ENCODE peak calls at places on chromosomes 5 and 9, in five cellular contexts. H is GM13976, S is endothelial cell, V is GM06990, Z is ovary. C is an unnamed sample.

GRCh38 chr9:97067490-97067889 is 28.5 kb upstream of the CTSV start:
- DNase-seq in H (no peak), S (no peak), V (no peak), Z (no peak), C (no peak)

GRCh38 chr5:158133369-158133768 is 274.4 kb upstream of the CLINT1 start:
- DNase-seq in H (no peak), S (no peak), V (no peak), Z (no peak), C (no peak)

GRCh38 chr9:21684231-21684630 is 118.2 kb upstream of the MTAP start:
- DNase-seq in H (no peak), S (no peak), V (no peak), Z (no peak), C (no peak)

GRCh38 chr5:33008751-33009418 is 297.8 kb downstream of the NPR3 start:
- DNase-seq in H (no peak), S (no peak), V (no peak), Z (no peak), C (no peak)

GRCh38 chr5:128877476-128877875 is 87.8 kb upstream of the SLC27A6 start:
- DNase-seq in H (no peak), S (no peak), V (no peak), Z (no peak), C (no peak)

GRCh38 chr5:140608730-140609520 is 24.1 kb downstream of the CD14 start:
- DNase-seq in H (no peak), S (no peak), V (no peak), Z (no peak), C (no peak)

GRCh38 chr5:44943637-44944036 is 134.9 kb downstream of the MRPS30 start:
- DNase-seq in H (no peak), S (no peak), V (no peak), Z (no peak), C (no peak)

GRCh38 chr5:10288600-10289213 is 19.0 kb downstream of the CMBL start:
- DNase-seq in H (peak), S (no peak), V (peak), Z (peak), C (no peak)

GRCh38 chr5:153517105-153517700 is 26.7 kb downstream of the GRIA1 start:
- DNase-seq in H (no peak), S (no peak), V (no peak), Z (no peak), C (no peak)

GRCh38 chr5:172106511-172107356 is 81.3 kb downstream of the STK10 start:
- DNase-seq in H (peak), S (peak), V (peak), Z (peak), C (peak)

GRCh38 chr9:137451976-137452760 is 7.0 kb downstream of the NSMF start:
- DNase-seq in H (no peak), S (no peak), V (peak), Z (peak), C (peak)

GRCh38 chr9:17699615-17700315 is 120.9 kb downstream of the SH3GL2 start:
- DNase-seq in H (no peak), S (no peak), V (no peak), Z (no peak), C (no peak)

GRCh38 chr5:172932313-172933017 is 26.8 kb upstream of the RPL26L1 start:
- DNase-seq in H (peak), S (peak), V (peak), Z (peak), C (peak)

GRCh38 chr5:120767171-120767820 is 303.2 kb downstream of the PRR16 start:
- DNase-seq in H (no peak), S (no peak), V (no peak), Z (no peak), C (no peak)

GRCh38 chr5:126462239-126463014 is 39.2 kb downstream of the GRAMD2B start:
- DNase-seq in H (peak), S (no peak), V (no peak), Z (peak), C (no peak)

GRCh38 chr9:34896112-34896511 is 62.0 kb upstream of the PHF24 start:
- DNase-seq in H (no peak), S (no peak), V (no peak), Z (no peak), C (no peak)

GRCh38 chr9:35056571-35057270 is 15.7 kb downstream of the VCP start:
- DNase-seq in H (no peak), S (no peak), V (no peak), Z (no peak), C (no peak)

GRCh38 chr5:56735845-56736641 is 79.3 kb upstream of the MAP3K1 start:
- DNase-seq in H (no peak), S (no peak), V (peak), Z (no peak), C (no peak)

GRCh38 chr5:82419559-82420332 is 141.6 kb upstream of the RPS23 start:
- DNase-seq in H (no peak), S (no peak), V (no peak), Z (no peak), C (no peak)

GRCh38 chr5:82422751-82423181 is 144.6 kb upstream of the RPS23 start:
- DNase-seq in H (no peak), S (no peak), V (no peak), Z (peak), C (no peak)

GRCh38 chr5:82418608-82418950 is 140.4 kb upstream of the RPS23 start:
- DNase-seq in H (no peak), S (no peak), V (no peak), Z (no peak), C (no peak)

GRCh38 chr5:82422001-82422740 is 144.0 kb upstream of the RPS23 start:
- DNase-seq in H (no peak), S (no peak), V (no peak), Z (no peak), C (no peak)

DNA sequence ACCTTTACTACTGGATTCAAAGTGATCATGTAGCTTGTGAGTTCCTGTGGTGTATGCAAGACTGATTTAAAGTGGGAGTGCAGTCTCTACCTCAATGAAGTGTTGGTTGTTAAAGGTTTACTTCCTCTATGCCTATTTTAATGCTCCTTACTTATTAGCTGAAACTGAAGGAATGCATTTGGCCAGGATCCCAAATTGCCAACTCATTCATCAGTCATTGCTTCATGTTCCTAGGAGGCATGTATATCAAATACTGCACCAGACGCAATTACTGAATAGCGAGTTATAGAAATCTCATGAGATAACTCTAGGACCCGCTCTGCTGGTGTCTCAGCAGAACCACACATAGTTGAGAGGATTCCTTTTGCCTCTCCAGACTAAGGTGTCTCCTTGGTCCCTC is 143.0 kb upstream of the RPS23 start:
- DNase-seq in H (no peak), S (no peak), V (no peak), Z (no peak), C (no peak)
- TF ChIP-seq CTCF in H (no peak), S (no peak), V (no peak), Z (no peak), C (no peak)

DNA sequence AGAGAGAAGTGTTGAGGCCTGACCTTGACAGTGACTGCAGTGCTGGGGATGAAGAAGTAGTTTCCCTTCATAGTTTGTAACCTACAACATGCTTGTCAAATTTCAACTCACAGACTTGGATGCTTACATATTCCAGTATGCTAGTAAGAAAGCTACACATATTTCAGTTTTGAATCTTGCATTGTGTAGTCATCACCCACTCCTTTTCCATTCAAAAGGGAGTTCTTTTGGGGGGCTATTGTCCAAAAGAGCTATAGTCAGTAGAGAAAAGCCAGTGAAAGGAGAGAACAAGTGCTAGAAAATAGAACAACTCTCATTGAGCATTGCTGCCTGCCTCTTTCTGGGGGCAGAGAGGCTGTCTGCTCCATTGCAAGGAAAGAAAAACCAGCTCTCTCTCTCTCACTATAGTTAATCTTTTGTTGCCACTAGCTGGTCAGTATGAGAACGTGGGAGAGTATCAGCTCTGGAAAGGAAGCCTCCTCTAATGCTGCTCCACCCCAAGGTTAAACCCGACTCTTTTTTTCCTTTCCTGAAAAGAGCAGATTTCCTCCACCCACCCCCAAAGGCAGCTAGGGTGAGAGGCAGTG is 7.3 kb downstream of the ASTN2 start:
- DNase-seq in H (no peak), S (no peak), V (no peak), Z (no peak), C (no peak)
- TF ChIP-seq CTCF in H (no peak), S (no peak), V (no peak), Z (no peak), C (no peak)

GRCh38 chr9:128298535-128299482 is 22.7 kb downstream of the SWI5 start:
- DNase-seq in H (no peak), S (no peak), V (no peak), Z (no peak), C (no peak)

GRCh38 chr9:128304971-128305288 is 17.3 kb downstream of the TRUB2 start:
- DNase-seq in H (no peak), S (no peak), V (no peak), Z (no peak), C (no peak)

GRCh38 chr9:128309551-128309950 is 12.7 kb downstream of the TRUB2 start:
- DNase-seq in H (no peak), S (no peak), V (no peak), Z (no peak), C (no peak)

DNA sequence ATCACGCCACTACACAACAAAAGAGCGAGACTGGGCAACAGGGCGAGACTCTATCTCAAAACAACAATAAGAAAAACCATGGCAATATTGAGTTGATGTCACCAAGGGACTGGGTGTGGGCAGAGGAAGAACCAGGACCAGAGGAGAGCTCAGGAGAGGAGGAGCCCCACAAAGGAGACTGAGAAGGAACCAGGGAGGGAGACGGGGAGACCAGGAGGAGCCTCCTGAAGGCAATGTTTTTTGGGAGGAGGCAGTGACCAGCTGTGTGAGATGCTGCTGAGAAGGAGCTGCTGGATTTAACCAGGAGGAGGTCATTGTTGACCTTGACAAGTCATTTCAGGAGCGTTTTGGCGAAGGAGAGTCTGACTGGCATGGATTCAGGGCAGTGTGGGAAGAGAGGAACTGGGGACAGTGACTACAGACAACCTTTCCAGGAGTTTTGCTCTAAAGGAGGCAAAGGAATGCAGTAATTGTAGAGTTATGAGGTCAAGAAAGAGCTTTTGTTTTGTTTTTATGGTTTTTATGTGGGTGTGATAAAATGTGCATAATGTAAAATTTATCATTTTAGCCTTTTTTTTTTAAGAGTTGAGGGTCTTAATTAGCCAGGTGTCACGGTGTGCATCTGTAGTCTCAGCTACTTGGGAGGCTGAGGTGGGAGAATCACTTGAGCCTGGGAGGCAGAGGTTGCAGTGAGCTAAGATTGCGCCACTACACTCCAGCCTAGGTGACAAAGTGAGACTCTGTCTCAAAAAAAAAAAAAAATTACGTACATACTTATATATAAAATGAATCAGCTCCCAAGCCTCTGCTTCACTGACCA is 17.9 kb downstream of the TRUB2 start:
- DNase-seq in H (no peak), S (no peak), V (no peak), Z (no peak), C (no peak)
- TF ChIP-seq CTCF in H (no peak), S (no peak), V (no peak), Z (no peak), C (no peak)

DNA sequence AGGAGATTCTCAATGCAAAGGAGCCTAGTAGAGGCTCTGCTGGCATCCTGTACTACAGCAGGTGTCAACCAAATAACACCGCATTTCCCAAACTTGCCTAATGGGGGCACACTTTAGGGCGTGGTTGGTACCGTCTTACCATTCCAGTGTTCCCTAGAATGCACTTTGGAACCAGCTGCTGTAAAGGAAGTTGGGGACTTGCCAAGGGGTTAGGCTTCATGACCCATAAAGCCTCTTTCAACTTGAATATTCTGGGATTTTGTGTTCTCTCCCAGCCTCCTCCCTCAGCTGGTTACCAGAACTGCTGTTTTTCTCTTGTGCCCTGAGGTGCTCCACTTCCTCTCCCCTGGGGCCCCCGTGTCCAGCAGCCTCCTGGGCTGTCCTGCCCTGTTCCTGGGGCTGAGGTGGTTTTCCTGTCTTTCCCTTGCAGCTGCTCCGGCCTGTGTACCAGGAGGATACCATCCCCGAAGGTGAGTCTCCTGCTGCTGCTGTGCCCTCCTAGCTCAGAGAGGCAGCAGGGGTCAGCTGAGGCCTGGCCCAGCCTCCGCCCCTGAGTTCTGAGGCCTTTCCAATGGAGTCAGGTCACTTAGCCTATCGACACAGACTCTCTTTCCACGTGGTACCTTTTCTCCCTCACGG is 44.7 kb downstream of the RGS3 start:
- DNase-seq in H (no peak), S (no peak), V (no peak), Z (no peak), C (no peak)
- TF ChIP-seq CTCF in H (peak), S (peak), V (peak), Z (no peak), C (no peak)

GRCh38 chr9:316382-316965 is 101.8 kb downstream of the DOCK8 start:
- DNase-seq in H (no peak), S (no peak), V (no peak), Z (no peak), C (no peak)
- TF ChIP-seq CTCF in H (no peak), S (no peak), V (no peak), Z (no peak), C (no peak)

DNA sequence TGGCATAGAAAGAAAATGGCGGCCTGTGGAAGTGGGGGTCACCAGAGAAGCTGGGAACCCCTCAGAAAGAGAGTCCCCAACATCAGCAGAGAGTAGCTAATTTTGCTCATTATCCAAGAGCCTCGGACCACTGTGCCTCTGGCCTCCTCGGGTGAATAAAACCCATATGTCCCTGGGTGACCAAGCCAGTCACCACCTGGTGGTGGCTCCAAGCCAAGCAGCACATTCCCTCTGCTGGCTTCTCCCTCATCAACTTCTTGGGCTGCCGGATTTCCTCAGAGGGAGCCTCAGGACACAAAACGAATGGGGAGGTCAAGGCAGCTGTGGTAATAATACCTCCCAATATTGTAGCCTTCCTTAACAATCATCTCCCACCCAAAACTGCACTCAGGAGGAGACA is 242.5 kb downstream of the NFIB start:
- DNase-seq in H (no peak), S (no peak), V (no peak), Z (no peak), C (no peak)
- TF ChIP-seq CTCF in H (no peak), S (no peak), V (no peak), Z (no peak), C (no peak)

GRCh38 chr9:37377688-37378612 is 44.5 kb upstream of the GRHPR start:
- DNase-seq in H (peak), S (no peak), V (peak), Z (no peak), C (no peak)

GRCh38 chr9:37380570-37380969 is 41.9 kb upstream of the GRHPR start:
- DNase-seq in H (no peak), S (no peak), V (no peak), Z (no peak), C (no peak)

GRCh38 chr9:37379835-37380234 is 42.7 kb upstream of the GRHPR start:
- DNase-seq in H (no peak), S (no peak), V (no peak), Z (no peak), C (no peak)

GRCh38 chr9:37381094-37381741 is 41.3 kb upstream of the GRHPR start:
- DNase-seq in H (no peak), S (no peak), V (no peak), Z (no peak), C (no peak)

GRCh38 chr9:37378613-37379004 is 43.9 kb upstream of the GRHPR start:
- DNase-seq in H (no peak), S (no peak), V (peak), Z (no peak), C (no peak)
- TF ChIP-seq CTCF in H (no peak), S (no peak), V (no peak), Z (no peak), C (no peak)

GRCh38 chr9:106025449-106025848 is 331.1 kb downstream of the TMEM38B start:
- DNase-seq in H (no peak), S (no peak), V (no peak), Z (no peak), C (no peak)
- TF ChIP-seq CTCF in H (no peak), S (peak), V (no peak), Z (no peak), C (no peak)